ENCODE peak calls at places on chromosomes 7 and 10, in eight cellular contexts. M is hepatocyte; E is fibroblast of lung; A is CD8-positive, alpha-beta T cell; Y is heart left ventricle; O is CD8-positive, alpha-beta memory T cell; R is BE2C; U is lower lobe of right lung. X is an unnamed sample.

GRCh38 chr10:97547889-97548485 is 24.6 kb upstream of the ANKRD2 start:
- DNase-seq in U (no peak), A (no peak), Y (no peak), O (no peak), M (no peak), R (no peak), E (no peak), X (no peak)

GRCh38 chr10:69801434-69802315 is at the start of gene COL13A1:
- DNase-seq in E (peak; percentile 71), O (no peak), A (no peak), M (peak; percentile 64), U (peak; percentile 55), R (peak; percentile 29), Y (peak; percentile 43), X (no peak)

GRCh38 chr7:5695037-5695708 is 86.3 kb downstream of the RNF216 start:
- DNase-seq in R (no peak), E (peak; percentile 87), Y (peak; percentile 55), U (no peak), M (peak; percentile 49), A (peak; percentile 18), O (peak; percentile 45), X (peak; percentile 83)

GRCh38 chr10:97333351-97333600 is 1.3 kb downstream of the FRAT2 start:
- DNase-seq in R (peak; percentile 39), E (peak; percentile 55), Y (no peak), A (no peak), M (peak; percentile 52), O (no peak), U (no peak), X (no peak)

GRCh38 chr7:99679032-99679399 is 780 bp downstream of the CYP3A5 start:
- DNase-seq in M (peak; percentile 77), A (no peak), R (peak; percentile 11), E (peak; percentile 17), O (no peak), Y (no peak), U (no peak), X (no peak)

GRCh38 chr7:34069676-34070075 is 164.3 kb downstream of the BMPER start:
- DNase-seq in M (peak; percentile 26), E (peak; percentile 34), Y (no peak), U (no peak), O (no peak), A (no peak), R (no peak), X (no peak)

GRCh38 chr10:131083915-131084790 is 227.4 kb downstream of the TCERG1L start:
- DNase-seq in A (no peak), U (no peak), E (no peak), R (no peak), Y (no peak), O (no peak), M (no peak), X (no peak)

GRCh38 chr10:69716711-69717560 is 84.8 kb upstream of the COL13A1 start:
- DNase-seq in A (no peak), Y (no peak), R (peak; percentile 62), E (peak; percentile 49), M (peak; percentile 79), U (peak; percentile 77), O (peak; percentile 20), X (peak; percentile 48)

GRCh38 chr7:140696024-140696678 is 357 bp upstream of the NDUFB2 start:
- DNase-seq in M (peak; percentile 97), O (peak; percentile 92), E (peak; percentile 88), Y (peak; percentile 96), R (peak; percentile 97), U (peak; percentile 98), A (peak; percentile 88), X (no peak)

GRCh38 chr7:104985259-104985617 is 28.8 kb upstream of the KMT2E start:
- DNase-seq in M (no peak), R (no peak), Y (no peak), E (no peak), A (no peak), U (no peak), O (no peak), X (no peak)

GRCh38 chr10:66982792-66983481 is 57.1 kb downstream of the LRRTM3 start:
- DNase-seq in A (no peak), R (no peak), M (no peak), O (no peak), Y (no peak), E (no peak), U (no peak), X (no peak)

GRCh38 chr7:114104035-114104434 is 185.2 kb upstream of the PPP1R3A start:
- DNase-seq in Y (no peak), R (no peak), O (no peak), A (no peak), U (no peak), E (no peak), M (no peak), X (no peak)

GRCh38 chr7:94295805-94296204 is 98.9 kb upstream of the COL1A2 start:
- DNase-seq in E (peak; percentile 92), R (no peak), U (no peak), A (no peak), O (no peak), M (peak; percentile 66), Y (no peak), X (no peak)

GRCh38 chr10:79150444-79150754 is 81.6 kb downstream of the ZMIZ1 start:
- DNase-seq in R (no peak), M (no peak), U (no peak), A (no peak), O (no peak), E (no peak), Y (no peak), X (no peak)

GRCh38 chr10:79155301-79156081 is 86.7 kb downstream of the ZMIZ1 start:
- DNase-seq in U (no peak), M (no peak), R (no peak), Y (no peak), E (peak; percentile 34), A (no peak), O (no peak), X (no peak)

GRCh38 chr10:79153753-79154152 is 85.0 kb downstream of the ZMIZ1 start:
- DNase-seq in M (no peak), A (no peak), E (no peak), O (no peak), U (no peak), Y (peak; percentile 84), R (no peak), X (no peak)

GRCh38 chr10:79149662-79150443 is 81.1 kb downstream of the ZMIZ1 start:
- DNase-seq in R (peak; percentile 68), A (no peak), U (peak; percentile 95), O (peak; percentile 11), E (peak; percentile 80), Y (peak; percentile 87), M (peak; percentile 52), X (peak; percentile 81)

GRCh38 chr10:79152423-79152817 is 83.7 kb downstream of the ZMIZ1 start:
- DNase-seq in U (no peak), E (no peak), O (no peak), A (no peak), Y (no peak), M (no peak), R (no peak), X (no peak)
- H3K4me1 ChIP-seq in U (peaks cover 100% of the 10 kb centered on the region), E (peaks cover 67% of the 10 kb centered on the region), O (peaks cover 32% of the 10 kb centered on the region), A (peaks cover 36% of the 10 kb centered on the region), Y (peaks cover 99% of the 10 kb centered on the region), M (peaks cover 63% of the 10 kb centered on the region), R (peaks cover 73% of the 10 kb centered on the region), X (peaks cover 31% of the 10 kb centered on the region)

GRCh38 chr10:49615213-49615612 is 1.4 kb downstream of the CHAT start:
- DNase-seq in E (no peak), A (no peak), O (no peak), R (no peak), M (no peak), U (no peak), Y (peak; percentile 7), X (no peak)
- H3K27me3 ChIP-seq in E (peaks cover 49% of the 10 kb centered on the region), A (peaks cover 7% of the 10 kb centered on the region), O (peaks cover 16% of the 10 kb centered on the region), R (peaks cover 6% of the 10 kb centered on the region), M (peaks cover 95% of the 10 kb centered on the region), U (peaks cover 77% of the 10 kb centered on the region), Y (peaks cover 62% of the 10 kb centered on the region), X (peaks cover 10% of the 10 kb centered on the region)

DNA sequence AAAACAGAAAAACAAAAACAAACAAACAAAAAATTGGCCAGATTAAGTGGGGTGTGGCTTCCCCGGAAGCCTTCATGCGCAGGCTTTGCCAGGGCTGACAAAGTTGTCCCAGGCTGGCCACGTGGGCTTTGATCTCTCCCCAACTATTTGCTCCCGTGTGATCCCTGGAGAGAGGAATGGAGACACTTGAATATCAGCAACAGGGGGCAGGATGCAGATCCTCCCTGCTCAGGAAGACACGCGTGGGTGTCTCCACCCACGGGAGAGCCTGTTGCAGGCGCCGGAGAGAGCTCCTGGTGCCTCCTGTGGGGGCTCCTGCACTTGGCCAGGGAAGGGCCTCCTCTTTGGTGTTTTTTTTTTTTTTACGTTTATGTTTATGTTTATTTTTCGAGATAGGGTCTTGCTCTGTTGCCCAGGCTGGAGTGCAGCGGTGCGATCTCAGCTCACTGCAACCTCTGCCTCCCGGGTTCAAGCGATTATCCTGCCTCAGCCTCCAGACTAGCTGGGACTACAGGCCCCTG is 19.0 kb downstream of the TRIM56 start:
- DNase-seq in Y (no peak), E (no peak), A (no peak), R (no peak), U (no peak), O (no peak), M (no peak), X (no peak)
- H3K4me1 ChIP-seq in Y (peaks cover 24% of the 10 kb centered on the region), E (peaks cover 11% of the 10 kb centered on the region), A (no peaks in the 10 kb centered on the region), R (peaks cover 13% of the 10 kb centered on the region), U (peaks cover 38% of the 10 kb centered on the region), O (peaks cover 7% of the 10 kb centered on the region), M (peaks cover 12% of the 10 kb centered on the region), X (no peaks in the 10 kb centered on the region)

GRCh38 chr7:121578669-121579068 is 182.6 kb upstream of the FAM3C start:
- DNase-seq in E (no peak), R (no peak), Y (no peak), O (no peak), A (no peak), M (no peak), U (no peak), X (no peak)

GRCh38 chr7:121575194-121575766 is 179.2 kb upstream of the FAM3C start:
- DNase-seq in O (no peak), M (no peak), U (no peak), R (no peak), Y (no peak), A (no peak), E (peak; percentile 9), X (no peak)

GRCh38 chr7:121572615-121573014 is 176.5 kb upstream of the FAM3C start:
- DNase-seq in A (no peak), Y (no peak), M (no peak), U (no peak), O (no peak), R (no peak), E (no peak), X (no peak)

GRCh38 chr7:121579639-121580038 is 183.5 kb upstream of the FAM3C start:
- DNase-seq in A (no peak), M (no peak), U (no peak), O (no peak), Y (no peak), R (no peak), E (no peak), X (no peak)

DNA sequence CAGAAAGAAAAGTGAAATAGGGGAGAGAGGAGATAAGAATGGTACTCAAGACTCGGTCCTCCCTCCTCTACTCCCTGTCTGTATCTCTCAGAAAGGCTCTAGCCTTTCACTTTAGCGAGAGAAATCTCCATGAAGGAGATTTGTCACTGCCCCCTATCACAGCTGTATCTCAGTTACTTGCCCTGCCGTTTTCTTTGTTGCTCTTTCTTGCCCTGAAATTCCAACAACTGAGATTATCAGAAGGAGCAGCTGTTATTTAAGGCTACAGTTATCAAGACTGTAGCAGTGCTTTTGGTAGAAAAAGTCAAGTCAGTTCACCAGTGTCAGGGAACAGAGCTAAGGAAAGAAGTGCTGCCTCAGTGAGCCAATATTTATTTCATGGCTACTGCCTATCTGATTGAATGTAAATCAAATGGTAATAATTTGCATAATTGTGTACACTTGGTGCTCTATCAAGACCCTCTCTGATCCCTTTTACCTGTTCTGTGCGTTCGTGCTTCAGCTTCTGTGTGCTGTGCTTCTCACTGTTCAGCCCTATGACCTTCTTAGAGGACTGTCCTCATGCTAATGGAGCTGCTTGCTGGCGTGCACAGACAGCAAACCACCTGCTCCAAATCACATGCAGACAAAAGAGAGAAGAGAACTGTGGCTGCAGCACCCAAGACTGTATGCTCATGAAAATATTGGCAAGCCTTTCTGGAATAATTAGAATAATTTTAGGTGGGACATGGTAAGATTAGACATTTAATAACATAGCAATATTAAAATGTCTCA is 180.2 kb upstream of the FAM3C start:
- DNase-seq in O (no peak), E (no peak), M (no peak), Y (no peak), U (no peak), A (no peak), R (no peak), X (no peak)
- H3K27me3 ChIP-seq in O (no peaks in the 10 kb centered on the region), E (no peaks in the 10 kb centered on the region), M (no peaks in the 10 kb centered on the region), Y (no peaks in the 10 kb centered on the region), U (no peaks in the 10 kb centered on the region), A (peaks cover 2% of the 10 kb centered on the region), R (peaks cover 11% of the 10 kb centered on the region), X (peaks cover 8% of the 10 kb centered on the region)